ENCODE peak calls at places on chromosome 3, in four cellular contexts. L, H, D and X are unnamed samples.

GRCh38 chr3:194482196-194482593 is 4.6 kb downstream of the ATP13A3 start:
- DNase-seq in D (no peak), L (no peak), H (no peak), X (no peak)

GRCh38 chr3:118530350-118530922 is 504.2 kb downstream of the IGSF11 start:
- DNase-seq in L (no peak), H (no peak), D (no peak), X (no peak)

GRCh38 chr3:188284455-188285212 is 130.7 kb downstream of the LPP start:
- DNase-seq in L (no peak), D (no peak), H (no peak), X (no peak)

GRCh38 chr3:100127792-100128191 is 13.5 kb upstream of the FILIP1L start:
- DNase-seq in L (no peak), H (no peak), D (no peak), X (no peak)

GRCh38 chr3:37287776-37288175 is 113.4 kb upstream of the LRRFIP2 start:
- DNase-seq in D (no peak), H (no peak), L (no peak), X (no peak)

GRCh38 chr3:38095687-38096483 is 41.0 kb downstream of the ACAA1 start:
- DNase-seq in D (no peak), H (no peak), L (no peak), X (no peak)

GRCh38 chr3:195774917-195775316 is 36.8 kb downstream of the MUC4 start:
- DNase-seq in H (peak; percentile 80), L (peak; percentile 75), D (no peak), X (no peak)

GRCh38 chr3:117874904-117875874 is 1159.5 kb downstream of the IGSF11 start:
- DNase-seq in H (no peak), D (no peak), L (no peak), X (no peak)

GRCh38 chr3:109685084-109686079 is 348.0 kb upstream of the DPPA4 start:
- DNase-seq in L (no peak), H (no peak), D (peak; percentile 98), X (peak; percentile 93)

GRCh38 chr3:15610083-15610482 is 8.5 kb downstream of the BTD start:
- DNase-seq in L (no peak), H (no peak), D (no peak), X (no peak)

GRCh38 chr3:1962531-1963090 is 136.1 kb upstream of the CNTN4 start:
- DNase-seq in H (no peak), L (no peak), D (no peak), X (no peak)

GRCh38 chr3:10553586-10554235 is 48.3 kb upstream of the ATP2B2 start:
- DNase-seq in H (peak; percentile 49), L (peak; percentile 73), D (no peak), X (no peak)

GRCh38 chr3:52086939-52087675 is 30.7 kb upstream of the DUSP7 start:
- DNase-seq in H (no peak), D (no peak), L (no peak), X (no peak)

GRCh38 chr3:17430574-17430973 is 311.9 kb downstream of the TBC1D5 start:
- DNase-seq in H (no peak), L (no peak), D (no peak), X (no peak)
- TF ChIP-seq CTCF in H (no peak), L (no peak), D (no peak), X (no peak)

DNA sequence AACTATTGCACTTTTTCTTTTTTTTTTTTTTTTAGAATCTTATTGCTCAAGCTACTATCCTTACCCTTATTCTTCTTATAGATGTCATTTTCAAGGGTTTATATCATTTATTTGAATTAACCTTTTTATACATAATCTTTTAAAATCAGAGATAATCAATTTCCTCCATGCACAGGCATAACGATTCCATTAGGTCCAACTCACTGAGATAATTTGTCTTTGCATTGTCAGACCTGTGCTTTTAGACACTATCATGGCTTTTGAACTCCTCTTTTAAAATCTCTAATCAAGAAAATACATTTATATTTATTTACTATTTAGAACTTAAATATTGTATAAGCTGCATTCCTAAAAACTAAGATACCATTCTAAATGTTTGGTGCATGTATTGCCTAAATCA is 1454.9 kb downstream of the ZPLD1 start:
- DNase-seq in D (no peak), H (no peak), L (no peak), X (no peak)
- TF ChIP-seq CTCF in D (no peak), H (no peak), L (no peak), X (no peak)

DNA sequence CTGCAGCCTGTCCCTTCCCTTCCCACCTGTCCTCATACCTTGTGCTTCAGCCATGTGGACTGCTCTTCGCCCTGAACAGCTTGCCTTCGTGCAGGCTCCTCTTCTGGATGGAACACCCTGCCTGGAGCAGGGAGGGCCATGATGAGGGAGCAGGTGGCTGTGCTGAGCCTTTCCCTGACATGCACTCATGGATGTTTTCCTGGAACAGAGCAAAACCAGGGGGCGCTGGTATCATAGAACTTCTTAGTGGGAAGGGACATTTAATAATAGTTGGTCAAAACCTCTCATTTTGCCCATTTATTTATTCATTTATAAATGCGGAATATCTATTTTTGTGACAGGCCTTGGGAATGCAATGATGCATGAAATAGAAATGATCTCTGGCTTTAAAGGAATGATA is 149.3 kb downstream of the CACNA1D start:
- DNase-seq in L (peak; percentile 41), D (no peak), H (peak; percentile 41), X (no peak)
- TF ChIP-seq CTCF in L (no peak), D (no peak), H (no peak), X (no peak)

GRCh38 chr3:50154840-50155490 is at the start of gene SEMA3F:
- DNase-seq in H (peak; percentile 67), D (no peak), L (peak; percentile 75), X (no peak)
- TF ChIP-seq CTCF in H (no peak), D (no peak), L (no peak), X (no peak)

DNA sequence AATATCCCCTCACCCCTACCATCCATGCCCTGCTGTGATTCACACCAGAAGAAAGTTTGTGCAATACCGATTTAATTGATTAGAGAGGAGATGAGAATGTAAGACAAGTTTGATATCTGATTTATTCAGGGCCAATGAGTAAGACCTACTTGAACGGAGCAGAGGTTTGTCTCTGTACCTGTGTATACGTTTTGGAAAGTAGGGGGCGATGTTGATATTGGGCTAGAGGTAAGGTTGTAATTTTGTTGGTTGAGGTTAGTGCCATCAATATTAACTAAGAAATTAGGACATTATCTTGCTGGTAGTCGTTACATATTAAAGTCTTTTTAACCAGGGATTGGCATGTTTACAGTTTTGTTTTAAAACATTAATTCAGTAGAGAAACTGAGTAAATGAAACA is 20.5 kb downstream of the EAF2 start:
- DNase-seq in H (no peak), L (no peak), D (no peak), X (no peak)
- TF ChIP-seq CTCF in H (peak; percentile 17), L (no peak), D (peak; percentile 15), X (no peak)